ENCODE peak calls at places on chromosomes 7 and 10, in eight cellular contexts. W is H1; H is B cell; N is CD8-positive, alpha-beta T cell; U is hepatocyte; P is mesothelial cell of epicardium; E is MM.1S; X is colonic mucosa. A is an unnamed sample.

GRCh38 chr10:66925896-66926719 is at the start of gene LRRTM3:
- DNase-seq in W (peak), H (peak), N (no peak), U (peak), P (peak), E (peak), X (peak), A (peak)

GRCh38 chr10:30829921-30830671 is 200.5 kb upstream of the LYZL2 start:
- DNase-seq in W (no peak), H (no peak), N (no peak), U (no peak), P (no peak), E (no peak), X (no peak), A (no peak)

GRCh38 chr7:66737667-66738066 is 2.9 kb upstream of the RABGEF1 start:
- DNase-seq in W (no peak), H (peak), N (no peak), U (no peak), P (no peak), E (no peak), X (no peak), A (no peak)

GRCh38 chr10:114648368-114648767 is 9.7 kb downstream of the ABLIM1 start:
- DNase-seq in W (no peak), H (no peak), N (no peak), U (peak), P (no peak), E (no peak), X (peak), A (no peak)

GRCh38 chr7:45325378-45325777 is 167.8 kb downstream of the RAMP3 start:
- DNase-seq in W (no peak), H (no peak), N (no peak), U (no peak), P (no peak), E (no peak), X (no peak), A (no peak)

GRCh38 chr10:48463318-48464003 is 141.4 kb downstream of the ARHGAP22 start:
- DNase-seq in W (no peak), H (no peak), N (no peak), U (peak), P (no peak), E (no peak), X (peak), A (no peak)

GRCh38 chr10:131901181-131901829 is 497 bp downstream of the PPP2R2D start:
- DNase-seq in W (no peak), H (peak), N (peak), U (peak), P (no peak), E (peak), X (peak), A (peak)

GRCh38 chr7:137985253-137985896 is 16.5 kb downstream of the CREB3L2 start:
- DNase-seq in W (no peak), H (peak), N (no peak), U (no peak), P (no peak), E (no peak), X (no peak), A (no peak)

GRCh38 chr7:139358541-139359365 is 941 bp upstream of the LUC7L2 start:
- DNase-seq in W (no peak), H (peak), N (no peak), U (peak), P (peak), E (peak), X (no peak), A (no peak)

GRCh38 chr7:143171697-143172096 is 11.5 kb upstream of the TAS2R39 start:
- DNase-seq in W (no peak), H (no peak), N (no peak), U (no peak), P (no peak), E (no peak), X (peak), A (no peak)

GRCh38 chr7:12729112-12729511 is 41.7 kb downstream of the ARL4A start:
- DNase-seq in W (peak), H (no peak), N (no peak), U (peak), P (no peak), E (no peak), X (peak), A (peak)

GRCh38 chr7:150937848-150938561 is 40.1 kb downstream of the KCNH2 start:
- DNase-seq in W (no peak), H (no peak), N (no peak), U (no peak), P (no peak), E (no peak), X (no peak), A (no peak)

GRCh38 chr10:128710795-128711183 is 584.6 kb upstream of the MKI67 start:
- DNase-seq in W (no peak), H (no peak), N (no peak), U (no peak), P (no peak), E (no peak), X (no peak), A (no peak)

GRCh38 chr10:14971867-14972448 is 12.8 kb downstream of the MEIG1 start:
- DNase-seq in W (no peak), H (peak), N (peak), U (no peak), P (no peak), E (peak), X (no peak), A (no peak)

DNA sequence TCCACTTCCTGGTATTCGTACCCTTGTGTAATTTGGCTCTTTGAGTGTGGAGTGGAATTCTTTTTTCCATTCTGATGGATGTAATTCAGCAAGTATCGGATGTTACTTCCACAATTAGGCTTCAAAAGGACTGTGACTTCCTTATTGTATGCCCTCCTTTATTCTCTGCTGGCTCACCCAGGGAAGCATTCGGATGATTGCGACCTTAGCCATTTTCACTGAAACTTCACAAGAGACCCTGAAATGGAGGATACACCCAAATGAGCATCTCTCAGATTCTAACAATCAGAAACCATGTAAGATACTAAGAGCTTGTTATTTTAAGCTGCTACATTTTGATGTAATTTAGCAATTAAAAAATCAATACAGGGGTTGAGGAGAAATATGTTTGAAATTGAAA is 493.1 kb downstream of the DNAJB9 start:
- DNase-seq in W (no peak), H (no peak), N (no peak), U (no peak), P (no peak), E (no peak), X (no peak), A (no peak)
- TF ChIP-seq CTCF in W (no peak), H (no peak), N (no peak), U (no peak), P (no peak), E (no peak), X (no peak), A (no peak)

DNA sequence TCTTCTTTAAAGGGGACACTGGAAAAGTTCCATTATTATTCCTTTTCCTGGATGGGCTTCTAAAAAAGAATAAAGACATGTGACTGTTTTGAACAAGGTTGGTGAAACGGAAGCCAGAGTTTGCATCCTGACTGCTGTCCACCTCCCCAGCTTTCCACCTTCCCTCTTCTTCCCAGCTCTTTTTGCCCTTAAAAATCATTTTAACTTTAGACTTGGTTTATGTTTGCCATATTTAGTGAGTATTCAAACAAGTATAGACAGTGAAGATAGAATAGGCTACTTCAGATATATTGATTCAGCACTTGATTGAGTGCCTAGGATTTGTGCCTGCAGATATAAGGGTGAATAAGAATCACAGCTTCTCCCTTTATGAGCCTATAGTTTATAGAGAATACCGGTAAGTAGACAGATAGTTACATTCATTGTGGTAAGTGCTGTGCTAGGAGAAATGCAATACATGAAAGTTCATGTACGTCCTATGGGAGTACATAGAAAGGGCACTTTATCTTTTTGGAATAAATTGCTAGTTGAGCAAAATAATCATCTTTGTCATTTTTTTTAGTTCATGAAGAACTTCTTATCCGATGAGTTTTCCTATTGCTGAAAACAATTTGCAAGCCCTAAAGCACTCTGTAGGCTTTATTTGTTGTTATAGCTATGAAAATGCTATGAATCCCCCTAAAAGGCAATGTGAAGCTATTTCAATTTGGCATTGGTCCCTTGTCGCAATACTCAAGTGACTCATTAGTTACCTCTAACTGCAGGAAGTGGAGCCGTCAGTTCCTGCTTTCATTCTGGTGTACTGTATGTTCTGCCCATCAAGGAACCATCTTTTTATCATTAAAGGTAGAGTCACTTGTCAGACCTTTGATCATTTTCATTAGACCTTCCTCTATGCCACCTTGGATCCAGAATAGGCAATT is 57.2 kb upstream of the STRIP2 start:
- DNase-seq in W (no peak), H (no peak), N (no peak), U (no peak), P (no peak), E (no peak), X (no peak), A (no peak)
- TF ChIP-seq CTCF in W (no peak), H (no peak), N (no peak), U (no peak), P (no peak), E (no peak), X (no peak), A (no peak)

GRCh38 chr7:128352138-128352537 is 8.4 kb upstream of the RBM28 start:
- DNase-seq in W (peak), H (peak), N (no peak), U (peak), P (no peak), E (no peak), X (no peak), A (peak)
- TF ChIP-seq CTCF in W (peak), H (no peak), N (peak), U (peak), P (no peak), E (peak), X (peak), A (peak)

GRCh38 chr7:31763548-31763947 is 76.5 kb downstream of the PPP1R17 start:
- DNase-seq in W (no peak), H (no peak), N (no peak), U (no peak), P (no peak), E (no peak), X (no peak), A (no peak)
- TF ChIP-seq CTCF in W (peak), H (no peak), N (no peak), U (no peak), P (peak), E (peak), X (no peak), A (no peak)